ENCODE peak calls at places on chromosomes 2 and 18, in five cellular contexts. J, G, M, U and S are unnamed samples.

GRCh38 chr2:219415580-219416232 is 2.5 kb upstream of the DES start:
- DNase-seq in J (no peak), M (no peak), U (no peak), G (no peak), S (no peak)

GRCh38 chr2:111028720-111029119 is 92.0 kb upstream of the BCL2L11 start:
- DNase-seq in J (no peak), G (no peak), M (no peak), U (no peak), S (no peak)

GRCh38 chr2:219169950-219170654 is at the start of gene SLC23A3:
- DNase-seq in J (no peak), U (no peak), G (no peak), M (no peak), S (no peak)

GRCh38 chr2:41414486-41415230 is 633.2 kb upstream of the PKDCC start:
- DNase-seq in J (peak; percentile 31), U (no peak), G (no peak), M (peak; percentile 13), S (peak; percentile 44)

GRCh38 chr2:100703213-100703612 is 116.7 kb upstream of the NPAS2 start:
- DNase-seq in G (no peak), J (no peak), M (no peak), U (no peak), S (no peak)

GRCh38 chr18:8319798-8320477 is 289.3 kb upstream of the RAB12 start:
- DNase-seq in J (no peak), G (no peak), M (no peak), U (no peak), S (no peak)

GRCh38 chr18:77899972-77900754 is 650.5 kb downstream of the GALR1 start:
- DNase-seq in U (peak; percentile 48), G (peak; percentile 31), J (peak; percentile 5), M (no peak), S (peak; percentile 33)

GRCh38 chr2:206112108-206112507 is 26.1 kb upstream of the INO80D start:
- DNase-seq in U (no peak), G (no peak), J (no peak), M (no peak), S (no peak)

GRCh38 chr2:20091305-20091991 is 40.0 kb upstream of the LAPTM4A start:
- DNase-seq in J (no peak), M (no peak), G (peak; percentile 31), U (no peak), S (no peak)

GRCh38 chr2:222548997-222549396 is 106.9 kb downstream of the FARSB start:
- DNase-seq in M (no peak), J (no peak), G (no peak), U (no peak), S (no peak)

GRCh38 chr2:69238449-69239031 is 148.5 kb downstream of the GFPT1 start:
- DNase-seq in J (no peak), G (no peak), U (no peak), M (no peak), S (no peak)

GRCh38 chr2:26884486-26884885 is 36.6 kb downstream of the DPYSL5 start:
- DNase-seq in G (no peak), U (no peak), J (no peak), M (no peak), S (no peak)

GRCh38 chr2:109317471-109318090 is 188.6 kb downstream of the SH3RF3 start:
- DNase-seq in U (no peak), G (no peak), J (no peak), M (no peak), S (no peak)

GRCh38 chr2:4338345-4338744 is 635.0 kb downstream of the DCDC2C start:
- DNase-seq in G (no peak), M (no peak), U (no peak), J (no peak), S (no peak)

GRCh38 chr2:140929866-140930265 is 1201.0 kb downstream of the LRP1B start:
- DNase-seq in J (no peak), U (no peak), G (no peak), M (no peak), S (no peak)

GRCh38 chr2:159774370-159774990 is 23.5 kb downstream of the CD302 start:
- DNase-seq in M (no peak), G (no peak), U (no peak), J (no peak), S (no peak)

GRCh38 chr2:229104863-229105468 is 166.1 kb downstream of the PID1 start:
- DNase-seq in U (no peak), G (no peak), M (no peak), J (no peak), S (no peak)

GRCh38 chr2:113257511-113258264 is 21.0 kb downstream of the PAX8 start:
- DNase-seq in M (no peak), U (no peak), G (no peak), J (no peak), S (no peak)

GRCh38 chr18:23141022-23141999 is 6.0 kb downstream of the CABLES1 start:
- DNase-seq in J (no peak), M (no peak), G (peak; percentile 67), U (no peak), S (peak; percentile 74)

GRCh38 chr2:181307203-181307991 is 149.8 kb upstream of the ITGA4 start:
- DNase-seq in G (no peak), U (no peak), M (no peak), J (no peak), S (no peak)

GRCh38 chr2:62333961-62334360 is 138.0 kb downstream of the B3GNT2 start:
- DNase-seq in M (peak; percentile 71), J (no peak), U (no peak), G (no peak), S (peak; percentile 57)

GRCh38 chr2:108106746-108107145 is 120.4 kb downstream of the SLC5A7 start:
- DNase-seq in U (no peak), M (no peak), J (no peak), G (no peak), S (no peak)

GRCh38 chr2:178628590-178628989 is 148.3 kb downstream of the PLEKHA3 start:
- DNase-seq in G (no peak), M (no peak), U (no peak), J (no peak), S (no peak)

GRCh38 chr2:207746131-207746530 is 23.6 kb downstream of the FZD5 start:
- DNase-seq in M (peak; percentile 44), J (peak; percentile 77), G (peak; percentile 70), U (peak; percentile 37), S (peak; percentile 72)